ENCODE peak calls at places on chromosomes 11 and 22, in ten cellular contexts. E, A, S, Z, I, P, U, C, G and L are unnamed samples.

GRCh38 chr22:40578171-40578570 is 58.3 kb downstream of the MRTFA start:
- DNase-seq in U (no peak), I (no peak), G (no peak), P (no peak), C (no peak), A (no peak), Z (no peak), E (no peak), S (no peak), L (no peak)

GRCh38 chr11:121523581-121524232 is 70.9 kb upstream of the SORL1-AS1 start:
- DNase-seq in C (no peak), P (no peak), G (no peak), A (no peak), I (no peak), S (no peak), Z (no peak), U (no peak), E (no peak), L (no peak)

GRCh38 chr22:28009272-28009827 is 90.3 kb upstream of the PITPNB start:
- DNase-seq in S (peak; percentile 89), Z (peak; percentile 74), A (no peak), G (peak; percentile 90), E (peak; percentile 93), C (peak; percentile 75), I (peak; percentile 67), P (peak; percentile 49), U (peak; percentile 81), L (peak; percentile 39)

GRCh38 chr11:109939176-109939810 is 153.9 kb upstream of the ZC3H12C start:
- DNase-seq in G (peak; percentile 82), A (no peak), S (peak; percentile 63), P (peak; percentile 85), Z (peak; percentile 38), C (peak; percentile 71), U (peak; percentile 13), I (peak; percentile 51), E (no peak), L (peak; percentile 67)

GRCh38 chr11:94785509-94785908 is 17.4 kb downstream of the AMOTL1 start:
- DNase-seq in S (no peak), Z (no peak), G (no peak), I (no peak), U (no peak), E (no peak), A (no peak), C (no peak), P (no peak), L (no peak)

GRCh38 chr11:78336877-78337553 is 80.6 kb downstream of the GAB2 start:
- DNase-seq in E (no peak), P (no peak), G (no peak), I (no peak), Z (no peak), S (no peak), U (no peak), C (no peak), A (no peak), L (no peak)

GRCh38 chr11:69348414-69349235 is 54.7 kb downstream of the MYEOV start:
- DNase-seq in C (no peak), E (peak; percentile 48), S (no peak), Z (no peak), A (no peak), G (no peak), P (no peak), U (no peak), I (no peak), L (no peak)

GRCh38 chr11:5932671-5933070 is 9.4 kb upstream of the OR56A3 start:
- DNase-seq in E (no peak), P (no peak), S (no peak), G (no peak), I (no peak), A (no peak), Z (no peak), U (no peak), C (no peak), L (no peak)

GRCh38 chr11:108197351-108197750 is 25.1 kb downstream of the NPAT start:
- DNase-seq in I (no peak), E (no peak), S (no peak), C (no peak), P (no peak), G (no peak), U (no peak), A (no peak), Z (no peak), L (no peak)

GRCh38 chr11:13308704-13309103 is 31.1 kb downstream of the BMAL1 start:
- DNase-seq in C (no peak), E (no peak), Z (no peak), S (no peak), A (no peak), G (no peak), U (no peak), I (no peak), P (no peak), L (no peak)

GRCh38 chr22:48782326-48782725 is 1045.3 kb downstream of the BRD1 start:
- DNase-seq in Z (no peak), C (no peak), S (no peak), G (no peak), U (no peak), P (no peak), E (peak; percentile 66), A (no peak), I (no peak), L (no peak)

GRCh38 chr11:35619754-35620640 is 1.7 kb downstream of the FJX1 start:
- DNase-seq in P (no peak), A (no peak), Z (peak; percentile 42), C (peak; percentile 34), E (no peak), G (peak; percentile 58), S (peak; percentile 57), I (no peak), U (peak; percentile 70), L (no peak)

GRCh38 chr11:113474362-113475159 is 637 bp downstream of the DRD2 start:
- DNase-seq in C (peak; percentile 82), Z (peak; percentile 28), S (peak; percentile 77), A (peak; percentile 80), I (peak; percentile 42), P (no peak), E (peak; percentile 90), G (peak; percentile 84), U (peak; percentile 93), L (no peak)

GRCh38 chr22:42847110-42847509 is 10.0 kb downstream of the ARFGAP3 start:
- DNase-seq in C (no peak), G (no peak), E (no peak), A (peak; percentile 2), P (no peak), I (no peak), S (peak; percentile 50), Z (no peak), U (no peak), L (no peak)

GRCh38 chr22:47200273-47201051 is 438.0 kb downstream of the TBC1D22A start:
- DNase-seq in C (no peak), E (peak; percentile 80), I (no peak), P (no peak), G (peak; percentile 12), S (peak; percentile 35), U (no peak), A (peak; percentile 51), Z (no peak), L (no peak)

GRCh38 chr11:64710418-64711137 is 12.4 kb downstream of the NRXN2 start:
- DNase-seq in C (peak; percentile 32), E (no peak), P (no peak), G (peak; percentile 55), A (no peak), S (no peak), U (no peak), Z (no peak), I (no peak), L (no peak)

GRCh38 chr22:43923631-43924548 is at the start of gene PNPLA3:
- DNase-seq in I (peak; percentile 50), G (peak; percentile 95), Z (peak; percentile 79), C (peak; percentile 85), A (peak; percentile 93), P (peak; percentile 57), E (peak; percentile 98), S (peak; percentile 93), U (peak; percentile 96), L (no peak)
- TF ChIP-seq CTCF in I (peak; percentile 32), G (peak; percentile 22), Z (peak; percentile 29), C (no peak), A (peak; percentile 45), P (peak; percentile 33), E (no peak), S (no peak), U (no peak), L (no peak)

GRCh38 chr11:62431171-62431895 is 12.5 kb downstream of the SCGB1A1 start:
- DNase-seq in I (peak; percentile 69), E (no peak), S (no peak), C (no peak), A (no peak), Z (no peak), U (no peak), G (peak; percentile 71), P (no peak), L (no peak)
- TF ChIP-seq CTCF in I (peak; percentile 16), E (no peak), S (no peak), C (no peak), A (no peak), Z (no peak), U (no peak), G (no peak), P (no peak), L (no peak)

DNA sequence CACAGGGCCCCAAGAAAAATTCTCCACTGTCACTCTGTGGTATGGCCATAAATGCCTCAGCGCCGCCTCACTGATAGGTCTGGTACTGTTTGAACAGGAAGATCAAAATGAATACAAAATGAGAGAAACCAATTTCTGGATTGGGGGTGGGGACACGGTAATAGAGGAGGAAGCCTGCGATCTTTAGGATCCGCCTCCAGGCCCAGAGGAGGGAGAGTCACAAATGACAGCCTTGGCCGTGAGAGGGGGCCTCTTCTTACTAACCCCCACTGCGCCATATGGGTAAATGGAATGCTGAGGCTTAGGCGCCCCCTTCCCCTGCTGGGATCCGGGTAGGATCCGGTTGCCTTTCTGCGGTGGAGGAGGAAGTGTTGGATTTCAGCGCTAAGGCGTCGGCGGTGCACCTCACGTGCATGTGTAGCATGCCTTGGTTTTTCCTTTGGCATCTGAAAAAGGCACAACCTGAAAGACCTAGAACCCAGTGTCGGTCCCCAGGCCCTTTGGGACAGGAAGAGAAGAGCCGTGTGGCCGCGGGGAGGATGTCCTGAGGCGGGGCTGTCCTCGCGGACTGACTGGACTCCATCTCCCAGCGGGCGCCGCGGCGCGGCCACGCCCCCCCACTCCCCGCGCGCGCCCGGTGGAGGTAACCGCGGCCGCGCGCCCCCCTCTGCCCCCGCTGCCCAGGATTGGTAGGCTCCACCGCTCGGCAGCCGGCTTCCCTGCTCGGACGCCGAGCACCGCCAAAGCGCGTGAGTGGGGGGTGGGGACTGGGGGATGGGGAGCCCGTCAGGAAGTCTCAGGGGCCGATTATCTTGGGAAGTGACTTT is 718 bp upstream of the MADD start:
- DNase-seq in E (peak; percentile 97), U (peak; percentile 88), G (peak; percentile 95), A (peak; percentile 88), I (peak; percentile 60), Z (peak; percentile 89), C (peak; percentile 90), P (peak; percentile 47), S (peak; percentile 95), L (no peak)
- TF ChIP-seq CTCF in E (no peak), U (no peak), G (no peak), A (no peak), I (no peak), Z (no peak), C (peak; percentile 11), P (no peak), S (no peak), L (no peak)

DNA sequence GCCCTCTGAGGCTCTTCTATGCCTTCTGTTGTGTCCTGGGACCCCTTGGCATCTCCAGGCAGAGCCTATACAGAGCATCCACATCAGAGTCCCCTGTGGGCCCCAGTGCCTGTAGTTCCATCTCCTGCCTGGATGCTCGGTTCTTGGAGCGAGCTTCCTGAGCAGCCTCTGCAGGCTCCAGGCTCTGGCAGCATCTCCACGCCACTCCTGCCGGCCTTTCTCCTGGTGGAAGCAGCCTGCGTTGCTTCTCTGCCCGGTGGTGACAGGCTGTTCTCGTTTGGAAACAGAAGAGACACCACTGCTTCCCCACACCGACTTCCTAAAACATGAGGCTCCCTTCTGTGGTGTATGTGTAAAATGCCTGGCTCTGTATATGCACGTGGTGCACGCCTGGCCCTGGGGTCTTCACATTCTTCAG is 52.8 kb downstream of the BCR start:
- DNase-seq in P (no peak), C (no peak), E (no peak), Z (no peak), U (peak; percentile 13), G (peak; percentile 71), I (no peak), A (no peak), S (no peak), L (no peak)
- TF ChIP-seq CTCF in P (no peak), C (no peak), E (no peak), Z (no peak), U (no peak), G (peak; percentile 8), I (peak; percentile 29), A (no peak), S (no peak), L (no peak)